ENCODE peak calls at places on chromosomes 16 and 17, in four cellular contexts. C is endothelial cell of umbilical vein, A is neural progenitor cell, H is GM23338. K is an unnamed sample.

GRCh38 chr16:56369202-56369601 is 56.1 kb downstream of the AMFR start:
- DNase-seq in A (no peak), C (no peak), H (no peak), K (no peak)

GRCh38 chr17:49494937-49495841 is at the start of gene NGFR:
- DNase-seq in C (peak; percentile 15), A (peak; percentile 90), H (peak; percentile 76), K (peak; percentile 44)

GRCh38 chr17:76871668-76872067 is 3.5 kb downstream of the MGAT5B start:
- DNase-seq in H (no peak), C (no peak), A (no peak), K (no peak)

GRCh38 chr17:47810200-47810821 is 11.3 kb downstream of the OSBPL7 start:
- DNase-seq in A (no peak), H (peak; percentile 56), C (peak; percentile 65), K (peak; percentile 96)

GRCh38 chr16:11675561-11676511 is 7.6 kb downstream of the SNN start:
- DNase-seq in H (peak; percentile 40), A (no peak), C (no peak), K (peak; percentile 43)

GRCh38 chr17:18859256-18859655 is 1.3 kb downstream of the PRPSAP2 start:
- DNase-seq in A (peak; percentile 33), H (no peak), C (no peak), K (no peak)

GRCh38 chr16:54326266-54326662 is 39.7 kb upstream of the IRX3 start:
- DNase-seq in H (no peak), C (no peak), A (no peak), K (no peak)

GRCh38 chr17:41504126-41504977 is 1.1 kb downstream of the KRT13 start:
- DNase-seq in H (no peak), A (no peak), C (no peak), K (no peak)

GRCh38 chr17:15981208-15981607 is 18.3 kb downstream of the ZSWIM7 start:
- DNase-seq in H (no peak), C (no peak), A (no peak), K (peak; percentile 42)

GRCh38 chr17:1511290-1511689 is 5.1 kb downstream of the INPP5K start:
- DNase-seq in H (no peak), A (no peak), C (peak; percentile 75), K (no peak)

GRCh38 chr17:70006159-70006558 is 68.9 kb upstream of the KCNJ16 start:
- DNase-seq in A (no peak), C (no peak), H (no peak), K (no peak)

GRCh38 chr16:9755076-9755475 is 427.2 kb downstream of the GRIN2A start:
- DNase-seq in H (peak; percentile 30), C (no peak), A (no peak), K (no peak)

GRCh38 chr16:2142942-2143868 is 5.2 kb upstream of the RAB26 start:
- DNase-seq in C (no peak), H (no peak), A (no peak), K (peak; percentile 67)

GRCh38 chr17:31627960-31628359 is 231.1 kb downstream of the COPRS start:
- DNase-seq in H (no peak), C (peak; percentile 9), A (no peak), K (peak; percentile 82)

GRCh38 chr17:30238003-30238344 is 2.5 kb upstream of the SLC6A4 start:
- DNase-seq in H (no peak), C (no peak), A (no peak), K (no peak)

GRCh38 chr17:30237296-30238002 is 2.0 kb upstream of the SLC6A4 start:
- DNase-seq in A (peak; percentile 40), H (peak; percentile 47), C (no peak), K (no peak)

GRCh38 chr17:30239089-30239462 is 3.6 kb upstream of the SLC6A4 start:
- DNase-seq in A (no peak), H (no peak), C (no peak), K (no peak)

GRCh38 chr17:30240177-30240576 is 4.7 kb upstream of the SLC6A4 start:
- DNase-seq in A (no peak), H (no peak), C (no peak), K (no peak)

DNA sequence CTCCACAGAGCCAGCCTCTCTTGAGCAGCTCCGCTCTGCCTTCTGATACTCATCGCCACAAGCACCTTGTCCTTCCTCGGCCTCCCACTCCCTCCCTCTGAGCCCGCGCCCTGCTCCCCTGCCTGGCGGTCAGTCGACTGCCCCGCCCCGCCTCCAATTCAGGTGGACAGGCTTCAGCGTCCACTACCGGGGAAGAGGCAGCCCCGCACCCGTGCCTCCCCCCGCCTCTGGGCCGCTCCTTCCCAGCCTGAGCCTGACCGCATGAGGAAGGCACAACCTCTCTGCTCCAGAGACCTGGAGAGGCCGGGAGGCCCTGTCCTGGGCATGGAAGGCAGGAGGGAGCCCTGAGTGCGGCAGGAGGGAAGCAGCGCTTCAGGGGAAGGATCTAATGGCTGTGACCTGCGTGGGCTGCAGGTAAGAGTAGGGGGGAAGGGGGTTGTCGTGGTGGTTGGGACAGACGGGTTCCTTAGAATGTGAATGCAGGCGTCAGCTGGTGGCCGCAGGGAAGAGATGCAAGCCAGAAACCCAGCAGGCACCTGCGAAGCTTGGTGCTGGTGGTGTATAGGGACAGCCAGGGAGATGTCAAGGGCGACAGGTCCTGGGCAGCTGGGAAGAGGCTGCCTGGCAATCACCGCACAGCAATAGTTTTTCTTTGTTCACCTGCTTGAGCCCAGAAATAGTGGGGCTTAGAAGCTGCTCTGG is 3.0 kb upstream of the SLC6A4 start:
- DNase-seq in H (peak; percentile 36), A (peak; percentile 60), C (no peak), K (no peak)
- TF ChIP-seq EZH2 in H (no peak), A (no peak), C (no peak), K (no peak)

DNA sequence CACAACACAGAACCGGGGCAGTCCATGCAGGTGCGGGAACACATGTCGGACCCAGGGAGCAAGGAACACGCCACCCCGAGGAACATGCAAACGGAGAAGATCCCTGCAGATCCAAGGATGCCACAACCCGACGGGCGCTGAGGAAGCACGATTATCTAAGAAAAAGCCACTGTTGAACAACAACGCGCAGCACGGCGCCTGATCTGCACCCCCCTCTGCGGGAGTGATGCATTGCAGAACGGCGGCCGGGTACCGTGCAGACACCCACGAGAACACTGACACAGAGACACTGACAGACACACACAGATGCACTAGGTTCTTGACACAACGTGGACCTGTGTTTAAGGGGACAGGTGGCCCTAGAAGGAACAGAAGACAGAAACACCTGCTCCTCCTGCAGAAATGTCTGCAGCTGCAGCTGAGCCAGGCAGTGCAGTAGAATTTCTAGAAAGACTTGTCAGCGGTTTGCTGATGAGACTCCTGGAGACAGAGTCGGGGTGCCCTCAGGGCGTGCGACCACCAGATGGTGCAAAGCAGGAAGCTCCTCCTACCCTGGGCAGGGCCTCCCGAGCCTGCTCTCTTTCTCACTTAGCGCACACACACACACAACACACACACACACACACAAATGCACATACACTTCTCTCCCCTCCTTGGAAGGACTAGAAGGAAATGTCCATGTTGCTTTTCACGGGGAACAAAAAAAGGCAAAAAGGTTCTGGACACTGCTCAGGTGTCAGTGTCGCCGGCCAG is 7.5 kb downstream of the NPTX1 start:
- DNase-seq in C (no peak), A (no peak), H (no peak), K (no peak)
- TF ChIP-seq EZH2 in C (no peak), A (no peak), H (no peak), K (no peak)

DNA sequence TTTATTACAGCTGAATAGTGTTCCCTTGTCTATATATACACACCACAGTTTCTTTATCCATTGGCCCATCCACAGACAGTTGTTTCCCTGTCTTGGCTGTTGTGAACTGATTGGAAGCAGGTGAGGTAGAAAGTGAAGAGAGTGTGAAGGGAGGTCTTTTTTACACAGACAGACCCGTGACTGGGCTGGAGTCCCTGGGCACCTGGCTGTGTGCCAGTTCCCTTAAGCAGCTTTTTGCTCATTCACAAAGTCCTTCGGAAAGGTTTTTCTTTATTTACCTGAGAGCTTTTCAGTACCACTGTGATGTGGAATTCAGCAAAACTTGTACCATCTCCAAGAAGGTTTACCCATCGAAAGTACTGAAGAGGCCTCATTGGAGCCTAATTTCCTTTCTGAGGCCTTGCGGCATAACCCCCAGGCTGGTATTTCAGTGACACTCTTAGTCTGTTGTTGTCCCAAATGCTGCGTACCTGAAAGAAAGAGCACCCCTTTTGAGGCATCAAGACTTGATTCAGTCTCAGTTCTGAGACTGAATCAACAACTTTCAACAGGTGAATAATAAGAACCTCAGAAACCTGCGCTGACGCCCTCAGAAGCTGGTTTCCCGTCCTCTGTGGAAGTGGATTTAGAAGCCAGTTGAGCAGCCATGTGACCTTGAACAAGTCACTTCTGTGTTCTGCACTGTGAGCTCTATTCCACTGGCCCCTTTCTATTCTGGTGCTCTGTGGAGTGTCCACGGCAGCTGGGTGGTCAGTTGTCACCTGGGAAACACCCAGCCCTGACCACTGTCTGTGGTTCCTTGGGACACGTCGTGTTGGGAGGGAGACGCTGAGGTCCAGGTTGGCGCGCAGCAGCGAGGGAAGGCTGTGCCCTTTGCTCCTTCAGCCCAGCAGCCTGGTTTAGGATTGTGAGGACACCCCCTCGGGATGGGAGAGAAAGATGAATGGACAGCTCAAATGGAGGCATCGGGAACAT is 53.9 kb upstream of the CRISPLD2 start:
- DNase-seq in A (no peak), H (no peak), C (no peak), K (no peak)
- TF ChIP-seq EZH2 in A (no peak), H (no peak), C (no peak), K (no peak)

DNA sequence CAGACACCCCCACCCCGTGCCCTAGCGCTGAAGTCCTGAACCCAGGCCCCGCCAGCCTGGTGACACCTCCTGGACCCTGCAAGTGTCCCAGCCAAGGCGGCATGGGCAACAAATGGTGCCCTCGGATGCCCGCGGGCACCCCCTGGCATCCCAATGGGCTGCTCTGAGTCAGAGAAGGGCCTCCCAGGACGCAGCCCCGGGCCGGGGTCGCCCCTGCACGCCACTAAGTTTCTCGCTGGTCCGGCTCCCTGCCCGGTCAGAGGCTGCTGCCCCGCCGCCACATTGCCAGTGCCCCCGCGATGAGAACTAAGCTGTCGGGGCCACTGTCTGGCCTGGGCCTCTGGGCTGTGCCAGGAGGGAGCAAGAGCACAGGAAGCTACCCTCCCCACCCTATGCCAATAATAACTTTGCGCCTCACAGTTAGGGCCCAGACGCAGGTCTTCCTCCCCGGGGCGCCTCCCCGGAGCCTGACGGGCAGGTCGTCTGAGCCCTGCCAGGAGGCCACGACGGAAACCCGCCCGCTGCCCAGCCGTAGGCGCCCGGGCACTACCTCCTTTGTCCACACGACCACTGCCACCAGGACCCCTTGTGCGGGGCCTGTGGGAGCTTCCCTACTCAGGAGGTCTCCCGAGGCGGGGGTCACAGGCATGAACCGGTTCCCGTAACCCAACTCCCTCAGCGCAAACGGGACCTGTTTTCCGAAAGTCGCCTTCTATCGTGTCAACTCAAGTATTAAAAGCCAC is 1.4 kb downstream of the ZFPM1 start:
- DNase-seq in A (peak; percentile 56), H (peak; percentile 47), C (peak; percentile 8), K (peak; percentile 41)
- TF ChIP-seq EZH2 in A (peak; percentile 91), H (no peak), C (no peak), K (no peak)

K was measured in mammary epithelial cell.